ENCODE peak calls at places on chromosomes 13 and 19, in five cellular contexts. I, E, U, H and T are unnamed samples.
A peak's percentile ranks its signal among the peaks of the same experiment; 100 is the strongest.

GRCh38 chr13:112442483-112443090 is 66.4 kb downstream of the SPACA7 start:
- DNase-seq in I (no peak), E (peak; percentile 14), U (no peak), H (peak; percentile 36), T (no peak)

GRCh38 chr13:39452412-39452811 is 150.6 kb downstream of the LHFPL6 start:
- DNase-seq in I (no peak), E (no peak), U (no peak), H (no peak), T (no peak)

GRCh38 chr19:52898101-52898500 is 666 bp upstream of the ZNF320 start:
- DNase-seq in I (no peak), E (no peak), U (no peak), H (peak; percentile 73), T (no peak)

GRCh38 chr19:4571305-4571917 is 11.9 kb upstream of the SEMA6B start:
- DNase-seq in I (no peak), E (no peak), U (no peak), H (no peak), T (no peak)

GRCh38 chr13:105552078-105552477 is 983.4 kb downstream of the EFNB2 start:
- DNase-seq in I (peak; percentile 28), E (no peak), U (no peak), H (no peak), T (no peak)

GRCh38 chr13:26508885-26509284 is 48.6 kb upstream of the WASF3 start:
- DNase-seq in I (no peak), E (peak; percentile 77), U (peak; percentile 87), H (peak; percentile 96), T (no peak)

GRCh38 chr19:49512970-49513745 is 697 bp downstream of the FCGRT start:
- DNase-seq in I (peak; percentile 40), E (no peak), U (no peak), H (peak; percentile 93), T (peak; percentile 72)

GRCh38 chr13:36370108-36370429 is 23.9 kb upstream of the SPART start:
- DNase-seq in I (no peak), E (no peak), U (no peak), H (no peak), T (no peak)

GRCh38 chr19:49210108-49210900 is 52.7 kb downstream of the TRPM4 start:
- DNase-seq in I (no peak), E (peak; percentile 29), U (no peak), H (no peak), T (peak; percentile 75)

GRCh38 chr13:101706651-101707050 is 254.2 kb downstream of the ITGBL1 start:
- DNase-seq in I (peak; percentile 57), E (peak; percentile 46), U (no peak), H (no peak), T (no peak)

GRCh38 chr13:96473463-96474157 is 383.7 kb downstream of the HS6ST3 start:
- DNase-seq in I (no peak), E (no peak), U (no peak), H (no peak), T (no peak)

GRCh38 chr13:87078947-87079795 is 592.0 kb upstream of the SLITRK5 start:
- DNase-seq in I (no peak), E (no peak), U (no peak), H (no peak), T (no peak)

GRCh38 chr19:35533201-35533821 is at the start of gene GAPDHS:
- DNase-seq in I (no peak), E (no peak), U (no peak), H (no peak), T (no peak)

GRCh38 chr13:63542704-63543215 is 2127.1 kb upstream of the PCDH20 start:
- DNase-seq in I (no peak), E (no peak), U (no peak), H (no peak), T (no peak)

GRCh38 chr19:40578442-40578908 is 1.8 kb downstream of the SHKBP1 start:
- DNase-seq in I (peak; percentile 74), E (no peak), U (no peak), H (no peak), T (no peak)

GRCh38 chr19:48513289-48514122 is 1.9 kb upstream of the LMTK3 start:
- DNase-seq in I (peak; percentile 47), E (peak; percentile 67), U (no peak), H (no peak), T (peak; percentile 72)

GRCh38 chr19:37695144-37695899 is 24.2 kb downstream of the ZNF607 start:
- DNase-seq in I (no peak), E (no peak), U (no peak), H (no peak), T (no peak)

GRCh38 chr19:55304279-55304978 is 20.6 kb downstream of the BRSK1 start:
- DNase-seq in I (no peak), E (peak; percentile 59), U (no peak), H (no peak), T (peak; percentile 62)

GRCh38 chr13:81540777-81541176 is 1199.9 kb upstream of the SPRY2 start:
- DNase-seq in I (no peak), E (no peak), U (no peak), H (no peak), T (no peak)

GRCh38 chr19:51127755-51128154 is 3.0 kb downstream of the SIGLEC9 start:
- DNase-seq in I (peak; percentile 94), E (no peak), U (peak; percentile 68), H (no peak), T (no peak)

GRCh38 chr13:34672631-34673030 is 269.4 kb upstream of the NBEA start:
- DNase-seq in I (no peak), E (no peak), U (no peak), H (no peak), T (no peak)

GRCh38 chr13:48896312-48896711 is 79.4 kb upstream of the FNDC3A start:
- DNase-seq in I (no peak), E (peak; percentile 34), U (no peak), H (no peak), T (no peak)

GRCh38 chr13:22012676-22013075 is 341.8 kb downstream of the FGF9 start:
- DNase-seq in I (no peak), E (no peak), U (no peak), H (no peak), T (no peak)

GRCh38 chr13:106143930-106144709 is 391.3 kb downstream of the EFNB2 start:
- DNase-seq in I (no peak), E (peak; percentile 63), U (no peak), H (no peak), T (no peak)

GRCh38 chr19:49666120-49666444 is 349 bp downstream of the BCL2L12 start:
- DNase-seq in I (no peak), E (peak; percentile 50), U (no peak), H (no peak), T (no peak)

GRCh38 chr13:23724196-23724970 is 154.2 kb downstream of the TNFRSF19 start:
- DNase-seq in I (no peak), E (no peak), U (no peak), H (no peak), T (no peak)

GRCh38 chr19:339262-339887 is 5.2 kb downstream of the MIER2 start:
- DNase-seq in I (no peak), E (no peak), U (no peak), H (no peak), T (no peak)

GRCh38 chr19:18488838-18489626 is 32.8 kb downstream of the ELL start:
- DNase-seq in I (no peak), E (no peak), U (no peak), H (no peak), T (peak; percentile 70)

GRCh38 chr19:35959040-35959967 is 23.1 kb downstream of the LRFN3 start:
- DNase-seq in I (no peak), E (no peak), U (no peak), H (no peak), T (peak; percentile 49)

GRCh38 chr19:49555600-49556411 is 24.6 kb downstream of the NOSIP start:
- DNase-seq in I (peak; percentile 25), E (peak; percentile 69), U (peak; percentile 69), H (peak; percentile 90), T (peak; percentile 87)

GRCh38 chr19:39427707-39428106 is 8.0 kb downstream of the RPS16 start:
- DNase-seq in I (no peak), E (no peak), U (no peak), H (no peak), T (no peak)

GRCh38 chr13:112740502-112741131 is 50.8 kb downstream of the ATP11A start:
- DNase-seq in I (no peak), E (no peak), U (peak; percentile 79), H (peak; percentile 92), T (no peak)

GRCh38 chr19:23281663-23282276 is 31.6 kb upstream of the ZNF724 start:
- DNase-seq in I (no peak), E (no peak), U (no peak), H (no peak), T (no peak)
- TF ChIP-seq CTCF in I (no peak), E (no peak), U (no peak), H (no peak), T (no peak)

GRCh38 chr13:51003642-51004041 is 94.1 kb downstream of the RNASEH2B start:
- DNase-seq in I (no peak), E (no peak), U (no peak), H (no peak), T (no peak)
- TF ChIP-seq CTCF in I (no peak), E (no peak), U (no peak), H (no peak), T (no peak)

GRCh38 chr19:16891696-16892382 is 3.0 kb downstream of the F2RL3 start:
- DNase-seq in I (no peak), E (no peak), U (no peak), H (no peak), T (no peak)

GRCh38 chr19:16890461-16891184 is 1.8 kb downstream of the F2RL3 start:
- DNase-seq in I (no peak), E (no peak), U (no peak), H (no peak), T (no peak)

GRCh38 chr19:16888629-16889371 is at the start of gene F2RL3:
- DNase-seq in I (peak; percentile 47), E (no peak), U (peak; percentile 65), H (peak; percentile 91), T (no peak)

GRCh38 chr19:16889429-16889882 is 657 bp downstream of the F2RL3 start:
- DNase-seq in I (no peak), E (no peak), U (no peak), H (no peak), T (no peak)

DNA sequence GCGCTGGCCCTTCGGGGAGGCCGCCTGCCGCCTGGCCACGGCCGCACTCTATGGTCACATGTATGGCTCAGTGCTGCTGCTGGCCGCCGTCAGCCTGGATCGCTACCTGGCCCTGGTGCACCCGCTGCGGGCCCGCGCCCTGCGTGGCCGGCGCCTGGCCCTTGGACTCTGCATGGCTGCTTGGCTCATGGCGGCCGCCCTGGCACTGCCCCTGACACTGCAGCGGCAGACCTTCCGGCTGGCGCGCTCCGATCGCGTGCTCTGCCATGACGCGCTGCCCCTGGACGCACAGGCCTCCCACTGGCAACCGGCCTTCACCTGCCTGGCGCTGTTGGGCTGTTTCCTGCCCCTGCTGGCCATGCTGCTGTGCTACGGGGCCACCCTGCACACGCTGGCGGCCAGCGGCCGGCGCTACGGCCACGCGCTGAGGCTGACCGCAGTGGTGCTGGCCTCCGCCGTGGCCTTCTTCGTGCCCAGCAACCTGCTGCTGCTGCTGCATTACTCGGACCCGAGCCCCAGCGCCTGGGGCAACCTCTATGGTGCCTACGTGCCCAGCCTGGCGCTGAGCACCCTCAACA is 1.2 kb downstream of the F2RL3 start:
- DNase-seq in I (no peak), E (no peak), U (no peak), H (no peak), T (no peak)
- TF ChIP-seq CTCF in I (no peak), E (no peak), U (no peak), H (no peak), T (no peak)

DNA sequence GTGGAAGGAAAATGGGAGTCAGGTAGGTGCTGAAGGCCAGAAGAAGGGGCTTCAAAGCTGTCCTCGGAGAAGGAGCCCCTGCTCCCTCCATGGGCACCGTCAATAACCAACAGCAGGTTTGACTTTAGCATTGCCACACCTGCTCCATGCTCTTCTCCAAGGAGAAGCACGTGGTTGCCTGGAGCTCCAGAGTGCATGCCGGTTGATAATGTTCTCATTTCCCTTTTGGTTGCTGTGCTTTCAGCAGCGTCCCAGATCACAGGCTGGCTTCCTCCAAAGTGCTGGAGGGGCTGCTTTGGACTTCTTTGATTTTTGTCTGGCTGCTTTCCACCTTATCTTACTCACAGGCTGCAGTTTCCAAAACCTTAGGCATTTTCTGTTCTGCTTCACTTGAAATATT is 123.7 kb upstream of the IRS2 start:
- DNase-seq in I (no peak), E (no peak), U (no peak), H (no peak), T (no peak)
- TF ChIP-seq CTCF in I (no peak), E (no peak), U (no peak), H (no peak), T (no peak)